ENCODE peak calls at places on chromosomes 12 and 14, in ten cellular contexts. One of them, this sample, is unnamed.

GRCh38 chr12:81992461-81992860 is 233.3 kb upstream of the PPFIA2 start:
- DNase-seq in SJSA1: no peak
- DNase-seq in fibroblast of lung: no peak
- DNase-seq in lower lobe of right lung: no peak
- DNase-seq in upper lobe of left lung: peak; percentile 32
- DNase-seq in uterus: no peak
- DNase-seq in right lobe of liver: no peak
- DNase-seq in MM.1S: no peak
- DNase-seq in aorta: no peak
- DNase-seq in Peyer's patch: no peak
- DNase-seq in this sample: no peak

GRCh38 chr14:22614240-22614799 is 16.2 kb downstream of the ABHD4 start:
- DNase-seq in right lobe of liver: no peak
- DNase-seq in uterus: no peak
- DNase-seq in fibroblast of lung: peak; percentile 87
- DNase-seq in lower lobe of right lung: no peak
- DNase-seq in upper lobe of left lung: no peak
- DNase-seq in aorta: no peak
- DNase-seq in MM.1S: peak; percentile 74
- DNase-seq in Peyer's patch: no peak
- DNase-seq in SJSA1: peak; percentile 93
- DNase-seq in this sample: no peak

GRCh38 chr14:65927871-65928270 is 515.3 kb downstream of the FUT8 start:
- DNase-seq in right lobe of liver: peak; percentile 22
- DNase-seq in aorta: no peak
- DNase-seq in upper lobe of left lung: peak; percentile 39
- DNase-seq in MM.1S: no peak
- DNase-seq in uterus: no peak
- DNase-seq in Peyer's patch: no peak
- DNase-seq in lower lobe of right lung: no peak
- DNase-seq in SJSA1: no peak
- DNase-seq in fibroblast of lung: no peak
- DNase-seq in this sample: peak; percentile 22

GRCh38 chr14:88352299-88353097 is 29.4 kb upstream of the KCNK10 start:
- DNase-seq in MM.1S: no peak
- DNase-seq in lower lobe of right lung: no peak
- DNase-seq in Peyer's patch: no peak
- DNase-seq in aorta: no peak
- DNase-seq in upper lobe of left lung: no peak
- DNase-seq in SJSA1: no peak
- DNase-seq in uterus: no peak
- DNase-seq in right lobe of liver: no peak
- DNase-seq in fibroblast of lung: no peak
- DNase-seq in this sample: no peak

GRCh38 chr12:82948462-82948861 is 261.8 kb downstream of the TMTC2 start:
- DNase-seq in uterus: no peak
- DNase-seq in MM.1S: no peak
- DNase-seq in upper lobe of left lung: no peak
- DNase-seq in Peyer's patch: no peak
- DNase-seq in lower lobe of right lung: no peak
- DNase-seq in right lobe of liver: no peak
- DNase-seq in aorta: no peak
- DNase-seq in SJSA1: no peak
- DNase-seq in fibroblast of lung: no peak
- DNase-seq in this sample: no peak

GRCh38 chr12:51850081-51850932 is 1.8 kb upstream of the FIGNL2 start:
- DNase-seq in fibroblast of lung: no peak
- DNase-seq in right lobe of liver: no peak
- DNase-seq in upper lobe of left lung: no peak
- DNase-seq in Peyer's patch: no peak
- DNase-seq in SJSA1: no peak
- DNase-seq in lower lobe of right lung: no peak
- DNase-seq in aorta: no peak
- DNase-seq in uterus: no peak
- DNase-seq in MM.1S: no peak
- DNase-seq in this sample: no peak

GRCh38 chr14:96852823-96853422 is 55.7 kb downstream of the VRK1 start:
- DNase-seq in Peyer's patch: no peak
- DNase-seq in right lobe of liver: no peak
- DNase-seq in upper lobe of left lung: no peak
- DNase-seq in aorta: no peak
- DNase-seq in lower lobe of right lung: no peak
- DNase-seq in uterus: no peak
- DNase-seq in SJSA1: no peak
- DNase-seq in MM.1S: no peak
- DNase-seq in fibroblast of lung: peak; percentile 81
- DNase-seq in this sample: no peak

GRCh38 chr12:29537292-29537691 is 39.8 kb upstream of the OVCH1 start:
- DNase-seq in uterus: no peak
- DNase-seq in fibroblast of lung: peak; percentile 53
- DNase-seq in SJSA1: no peak
- DNase-seq in right lobe of liver: no peak
- DNase-seq in lower lobe of right lung: no peak
- DNase-seq in upper lobe of left lung: no peak
- DNase-seq in Peyer's patch: no peak
- DNase-seq in MM.1S: no peak
- DNase-seq in aorta: no peak
- DNase-seq in this sample: no peak

GRCh38 chr12:104478396-104479140 is 21.8 kb downstream of the CHST11 start:
- DNase-seq in SJSA1: no peak
- DNase-seq in uterus: no peak
- DNase-seq in upper lobe of left lung: peak; percentile 41
- DNase-seq in lower lobe of right lung: peak; percentile 52
- DNase-seq in right lobe of liver: peak; percentile 23
- DNase-seq in Peyer's patch: no peak
- DNase-seq in aorta: no peak
- DNase-seq in fibroblast of lung: no peak
- DNase-seq in MM.1S: peak; percentile 86
- DNase-seq in this sample: no peak

GRCh38 chr12:115700896-115701465 is 576.5 kb downstream of the MED13L start:
- DNase-seq in fibroblast of lung: peak; percentile 19
- DNase-seq in MM.1S: no peak
- DNase-seq in upper lobe of left lung: no peak
- DNase-seq in aorta: no peak
- DNase-seq in SJSA1: no peak
- DNase-seq in lower lobe of right lung: no peak
- DNase-seq in Peyer's patch: no peak
- DNase-seq in right lobe of liver: no peak
- DNase-seq in uterus: no peak
- DNase-seq in this sample: no peak

GRCh38 chr12:47742253-47742825 is 16.3 kb downstream of the RAPGEF3 start:
- DNase-seq in upper lobe of left lung: peak; percentile 70
- DNase-seq in Peyer's patch: peak; percentile 81
- DNase-seq in aorta: peak; percentile 90
- DNase-seq in SJSA1: peak; percentile 59
- DNase-seq in fibroblast of lung: peak; percentile 30
- DNase-seq in uterus: peak; percentile 65
- DNase-seq in MM.1S: peak; percentile 47
- DNase-seq in lower lobe of right lung: peak; percentile 74
- DNase-seq in right lobe of liver: peak; percentile 53
- DNase-seq in this sample: peak; percentile 67

GRCh38 chr14:102229071-102229738 is 75.8 kb downstream of the MOK start:
- DNase-seq in upper lobe of left lung: no peak
- DNase-seq in MM.1S: no peak
- DNase-seq in SJSA1: no peak
- DNase-seq in fibroblast of lung: no peak
- DNase-seq in Peyer's patch: no peak
- DNase-seq in right lobe of liver: no peak
- DNase-seq in lower lobe of right lung: no peak
- DNase-seq in uterus: no peak
- DNase-seq in aorta: peak; percentile 70
- DNase-seq in this sample: no peak

GRCh38 chr12:47378907-47379306 is 299.1 kb upstream of the AMIGO2 start:
- DNase-seq in upper lobe of left lung: no peak
- DNase-seq in uterus: no peak
- DNase-seq in Peyer's patch: no peak
- DNase-seq in aorta: no peak
- DNase-seq in SJSA1: no peak
- DNase-seq in fibroblast of lung: no peak
- DNase-seq in right lobe of liver: no peak
- DNase-seq in lower lobe of right lung: no peak
- DNase-seq in MM.1S: no peak
- DNase-seq in this sample: no peak

GRCh38 chr12:104604995-104605675 is 148.4 kb downstream of the CHST11 start:
- DNase-seq in fibroblast of lung: no peak
- DNase-seq in aorta: peak; percentile 79
- DNase-seq in MM.1S: no peak
- DNase-seq in lower lobe of right lung: peak; percentile 63
- DNase-seq in SJSA1: no peak
- DNase-seq in uterus: peak; percentile 62
- DNase-seq in Peyer's patch: no peak
- DNase-seq in upper lobe of left lung: no peak
- DNase-seq in right lobe of liver: no peak
- DNase-seq in this sample: no peak

DNA sequence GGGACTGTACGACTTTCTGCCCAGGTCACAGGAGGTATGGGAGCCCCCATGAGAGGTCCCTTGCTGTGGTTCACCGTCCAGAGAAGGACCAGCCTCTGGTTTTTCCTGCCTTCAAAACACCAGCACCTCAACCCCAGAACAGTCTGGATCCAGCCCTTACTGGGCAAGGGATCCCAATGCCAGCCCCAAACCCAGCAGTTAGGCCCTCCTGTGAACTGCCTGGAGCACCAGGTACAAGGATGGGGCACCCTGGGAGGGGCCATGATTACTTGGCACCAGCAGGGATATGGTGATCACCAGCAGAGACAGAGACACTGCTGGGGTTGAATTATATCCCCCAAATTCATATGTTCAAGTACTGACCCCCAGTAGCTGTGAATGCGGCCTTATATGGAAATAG is 20.0 kb downstream of the ANHX start:
- DNase-seq in right lobe of liver: no peak
- DNase-seq in lower lobe of right lung: no peak
- DNase-seq in Peyer's patch: no peak
- DNase-seq in fibroblast of lung: no peak
- DNase-seq in uterus: no peak
- DNase-seq in SJSA1: no peak
- DNase-seq in upper lobe of left lung: no peak
- DNase-seq in MM.1S: no peak
- DNase-seq in aorta: no peak
- DNase-seq in this sample: no peak
- H3K9me3 ChIP-seq in right lobe of liver: peaks cover 1% of the 10 kb centered on the region
- H3K9me3 ChIP-seq in lower lobe of right lung: peaks cover 78% of the 10 kb centered on the region
- H3K9me3 ChIP-seq in Peyer's patch: peaks cover 44% of the 10 kb centered on the region
- H3K9me3 ChIP-seq in fibroblast of lung: no peaks in the 10 kb centered on the region
- H3K9me3 ChIP-seq in uterus: peaks cover 31% of the 10 kb centered on the region
- H3K9me3 ChIP-seq in SJSA1: peaks cover 11% of the 10 kb centered on the region
- H3K9me3 ChIP-seq in upper lobe of left lung: peaks cover 60% of the 10 kb centered on the region
- H3K9me3 ChIP-seq in MM.1S: no peaks in the 10 kb centered on the region
- H3K9me3 ChIP-seq in aorta: peaks cover 33% of the 10 kb centered on the region
- H3K9me3 ChIP-seq in this sample: peaks cover 18% of the 10 kb centered on the region

GRCh38 chr14:101062611-101063010 is 159.1 kb upstream of the RTL1 start:
- DNase-seq in MM.1S: no peak
- DNase-seq in SJSA1: no peak
- DNase-seq in fibroblast of lung: peak; percentile 73
- DNase-seq in Peyer's patch: no peak
- DNase-seq in uterus: no peak
- DNase-seq in upper lobe of left lung: no peak
- DNase-seq in right lobe of liver: no peak
- DNase-seq in aorta: peak; percentile 45
- DNase-seq in lower lobe of right lung: no peak
- DNase-seq in this sample: no peak
- H3K9me3 ChIP-seq in MM.1S: no peaks in the 10 kb centered on the region
- H3K9me3 ChIP-seq in SJSA1: no peaks in the 10 kb centered on the region
- H3K9me3 ChIP-seq in fibroblast of lung: no peaks in the 10 kb centered on the region
- H3K9me3 ChIP-seq in Peyer's patch: no peaks in the 10 kb centered on the region
- H3K9me3 ChIP-seq in uterus: no peaks in the 10 kb centered on the region
- H3K9me3 ChIP-seq in upper lobe of left lung: no peaks in the 10 kb centered on the region
- H3K9me3 ChIP-seq in right lobe of liver: no peaks in the 10 kb centered on the region
- H3K9me3 ChIP-seq in aorta: no peaks in the 10 kb centered on the region
- H3K9me3 ChIP-seq in lower lobe of right lung: no peaks in the 10 kb centered on the region
- H3K9me3 ChIP-seq in this sample: no peaks in the 10 kb centered on the region

GRCh38 chr12:4210158-4210557 is 63.4 kb upstream of the CCND2 start:
- DNase-seq in MM.1S: no peak
- DNase-seq in aorta: no peak
- DNase-seq in SJSA1: no peak
- DNase-seq in upper lobe of left lung: no peak
- DNase-seq in fibroblast of lung: no peak
- DNase-seq in Peyer's patch: no peak
- DNase-seq in uterus: no peak
- DNase-seq in right lobe of liver: no peak
- DNase-seq in lower lobe of right lung: no peak
- DNase-seq in this sample: no peak
- H3K9me3 ChIP-seq in MM.1S: no peaks in the 10 kb centered on the region
- H3K9me3 ChIP-seq in aorta: no peaks in the 10 kb centered on the region
- H3K9me3 ChIP-seq in SJSA1: no peaks in the 10 kb centered on the region
- H3K9me3 ChIP-seq in upper lobe of left lung: no peaks in the 10 kb centered on the region
- H3K9me3 ChIP-seq in fibroblast of lung: no peaks in the 10 kb centered on the region
- H3K9me3 ChIP-seq in Peyer's patch: no peaks in the 10 kb centered on the region
- H3K9me3 ChIP-seq in uterus: no peaks in the 10 kb centered on the region
- H3K9me3 ChIP-seq in right lobe of liver: no peaks in the 10 kb centered on the region
- H3K9me3 ChIP-seq in lower lobe of right lung: no peaks in the 10 kb centered on the region
- H3K9me3 ChIP-seq in this sample: no peaks in the 10 kb centered on the region

GRCh38 chr12:125159687-125160086 is 94.5 kb downstream of the AACS start:
- DNase-seq in right lobe of liver: no peak
- DNase-seq in Peyer's patch: no peak
- DNase-seq in uterus: no peak
- DNase-seq in MM.1S: no peak
- DNase-seq in aorta: no peak
- DNase-seq in lower lobe of right lung: no peak
- DNase-seq in SJSA1: no peak
- DNase-seq in fibroblast of lung: no peak
- DNase-seq in upper lobe of left lung: no peak
- DNase-seq in this sample: no peak

GRCh38 chr12:125152463-125152862 is 87.2 kb downstream of the AACS start:
- DNase-seq in SJSA1: no peak
- DNase-seq in Peyer's patch: no peak
- DNase-seq in MM.1S: no peak
- DNase-seq in fibroblast of lung: no peak
- DNase-seq in uterus: no peak
- DNase-seq in aorta: no peak
- DNase-seq in right lobe of liver: no peak
- DNase-seq in upper lobe of left lung: no peak
- DNase-seq in lower lobe of right lung: no peak
- DNase-seq in this sample: no peak

GRCh38 chr12:125157177-125157576 is 91.9 kb downstream of the AACS start:
- DNase-seq in MM.1S: no peak
- DNase-seq in uterus: no peak
- DNase-seq in lower lobe of right lung: no peak
- DNase-seq in aorta: no peak
- DNase-seq in right lobe of liver: no peak
- DNase-seq in Peyer's patch: no peak
- DNase-seq in fibroblast of lung: no peak
- DNase-seq in SJSA1: no peak
- DNase-seq in upper lobe of left lung: no peak
- DNase-seq in this sample: no peak

GRCh38 chr12:125151284-125151683 is 86.0 kb downstream of the AACS start:
- DNase-seq in SJSA1: no peak
- DNase-seq in upper lobe of left lung: no peak
- DNase-seq in aorta: no peak
- DNase-seq in uterus: no peak
- DNase-seq in right lobe of liver: no peak
- DNase-seq in fibroblast of lung: no peak
- DNase-seq in MM.1S: no peak
- DNase-seq in lower lobe of right lung: no peak
- DNase-seq in Peyer's patch: no peak
- DNase-seq in this sample: no peak

DNA sequence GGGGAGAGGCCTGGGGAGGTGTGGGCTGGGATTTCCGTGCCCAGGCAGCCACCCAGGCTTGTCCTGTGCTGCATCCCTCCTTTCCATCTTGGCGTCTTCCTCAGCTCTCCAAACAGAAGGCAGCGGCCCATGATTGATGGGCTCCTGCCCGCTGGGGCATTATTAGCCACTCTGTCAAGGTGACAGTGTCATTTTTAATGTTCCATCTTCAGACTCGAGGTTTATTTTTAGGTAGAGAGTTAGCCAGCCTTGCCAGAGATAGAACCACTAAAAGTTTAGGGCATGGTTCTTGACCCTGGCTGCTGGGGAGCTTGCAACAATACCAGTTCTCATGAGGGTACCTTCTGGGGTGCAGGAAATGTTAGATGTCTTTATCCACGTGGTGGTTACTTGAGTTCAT is 90.1 kb downstream of the AACS start:
- DNase-seq in upper lobe of left lung: no peak
- DNase-seq in SJSA1: no peak
- DNase-seq in Peyer's patch: no peak
- DNase-seq in aorta: no peak
- DNase-seq in fibroblast of lung: no peak
- DNase-seq in lower lobe of right lung: no peak
- DNase-seq in right lobe of liver: no peak
- DNase-seq in uterus: no peak
- DNase-seq in MM.1S: no peak
- DNase-seq in this sample: no peak
- H3K9me3 ChIP-seq in upper lobe of left lung: no peaks in the 10 kb centered on the region
- H3K9me3 ChIP-seq in SJSA1: no peaks in the 10 kb centered on the region
- H3K9me3 ChIP-seq in Peyer's patch: no peaks in the 10 kb centered on the region
- H3K9me3 ChIP-seq in aorta: peaks cover 2% of the 10 kb centered on the region
- H3K9me3 ChIP-seq in fibroblast of lung: no peaks in the 10 kb centered on the region
- H3K9me3 ChIP-seq in lower lobe of right lung: no peaks in the 10 kb centered on the region
- H3K9me3 ChIP-seq in right lobe of liver: no peaks in the 10 kb centered on the region
- H3K9me3 ChIP-seq in uterus: no peaks in the 10 kb centered on the region
- H3K9me3 ChIP-seq in MM.1S: no peaks in the 10 kb centered on the region
- H3K9me3 ChIP-seq in this sample: no peaks in the 10 kb centered on the region